ENCODE peak calls at places on chromosomes 13 and 19, in five cellular contexts. Y, L, I, D and S are unnamed samples.

GRCh38 chr13:78046349-78046748 is 127.7 kb upstream of the EDNRB start:
- DNase-seq in I (no peak), Y (no peak), D (no peak), L (no peak), S (peak; percentile 8)

GRCh38 chr19:31955884-31956283 is 389.5 kb upstream of the ZNF507 start:
- DNase-seq in I (no peak), D (no peak), Y (no peak), L (no peak), S (no peak)

GRCh38 chr13:38819596-38819995 is 132.7 kb downstream of the FREM2 start:
- DNase-seq in L (no peak), D (no peak), Y (no peak), I (no peak), S (no peak)

GRCh38 chr13:100508391-100508790 is 80.2 kb downstream of the GGACT start:
- DNase-seq in I (no peak), D (no peak), L (no peak), Y (no peak), S (peak; percentile 90)

GRCh38 chr13:71856548-71856947 is 10.5 kb downstream of the DACH1 start:
- DNase-seq in D (no peak), Y (no peak), I (no peak), L (no peak), S (no peak)

GRCh38 chr19:48819366-48819816 is 8.6 kb upstream of the BCAT2 start:
- DNase-seq in I (no peak), Y (peak; percentile 59), L (peak; percentile 95), D (peak; percentile 86), S (no peak)

GRCh38 chr19:30968210-30968609 is 381.0 kb downstream of the TSHZ3 start:
- DNase-seq in I (peak; percentile 13), D (no peak), Y (no peak), L (no peak), S (no peak)

GRCh38 chr13:38372818-38373217 is 23.2 kb downstream of the UFM1 start:
- DNase-seq in L (no peak), I (no peak), Y (no peak), D (no peak), S (no peak)

GRCh38 chr19:10120538-10121198 is 969 bp upstream of the EIF3G start:
- DNase-seq in L (no peak), I (no peak), Y (peak; percentile 50), D (no peak), S (no peak)